ENCODE peak calls at places on chromosomes 7 and 10, in five cellular contexts. B, E, J, N and S are unnamed samples.

GRCh38 chr10:8852546-8852945 is 798.1 kb downstream of the GATA3 start:
- DNase-seq in B (no peak), N (no peak), J (no peak), E (no peak), S (no peak)

GRCh38 chr7:196283-196682 is 3.9 kb downstream of the FAM20C start:
- DNase-seq in J (no peak), B (no peak), E (no peak), N (no peak), S (no peak)

GRCh38 chr7:107398161-107398560 is 71.7 kb upstream of the GPR22 start:
- DNase-seq in J (no peak), B (no peak), N (no peak), E (no peak), S (no peak)

GRCh38 chr7:126460664-126461063 is 792.1 kb downstream of the GRM8 start:
- DNase-seq in J (no peak), E (no peak), B (no peak), N (no peak), S (no peak)

GRCh38 chr10:73894245-73894971 is 16.5 kb upstream of the PLAU start:
- DNase-seq in B (no peak), N (no peak), E (no peak), J (no peak), S (no peak)

GRCh38 chr7:44309271-44310091 is 15.9 kb downstream of the CAMK2B start:
- DNase-seq in J (no peak), N (peak; percentile 53), B (no peak), E (no peak), S (no peak)

GRCh38 chr7:22943997-22944396 is 69.9 kb downstream of the HYCC1 start:
- DNase-seq in B (no peak), J (no peak), N (no peak), E (peak; percentile 24), S (no peak)

GRCh38 chr10:82942572-82943091 is 1067.6 kb downstream of the NRG3 start:
- DNase-seq in J (no peak), N (no peak), B (no peak), E (no peak), S (no peak)

GRCh38 chr10:62893036-62893435 is 76.9 kb upstream of the EGR2 start:
- DNase-seq in N (no peak), E (no peak), B (no peak), J (no peak), S (no peak)

GRCh38 chr7:79452032-79452494 is 1.4 kb downstream of the MAGI2 start:
- DNase-seq in E (peak; percentile 86), B (no peak), J (peak; percentile 86), N (no peak), S (peak; percentile 84)

GRCh38 chr7:14936530-14936929 is 34.0 kb upstream of the DGKB start:
- DNase-seq in N (no peak), E (no peak), J (peak; percentile 6), B (no peak), S (peak; percentile 7)

GRCh38 chr7:40682696-40683095 is 547.9 kb downstream of the SUGCT start:
- DNase-seq in E (no peak), B (no peak), J (no peak), N (no peak), S (no peak)

GRCh38 chr10:132519382-132520146 is 18.0 kb upstream of the INPP5A start:
- DNase-seq in B (no peak), N (no peak), J (peak; percentile 72), E (peak; percentile 47), S (peak; percentile 67)

GRCh38 chr10:97905276-97905675 is 55.6 kb downstream of the GOLGA7B start:
- DNase-seq in J (no peak), E (no peak), N (no peak), B (no peak), S (no peak)

GRCh38 chr7:114085592-114086490 is 167.0 kb upstream of the PPP1R3A start:
- DNase-seq in J (peak; percentile 67), E (peak; percentile 86), N (peak; percentile 97), B (no peak), S (peak; percentile 89)

GRCh38 chr7:94295805-94296204 is 98.9 kb upstream of the COL1A2 start:
- DNase-seq in J (peak; percentile 13), E (no peak), N (no peak), B (no peak), S (no peak)

GRCh38 chr10:119412244-119412750 is 130.2 kb downstream of the RGS10 start:
- DNase-seq in J (peak; percentile 82), N (no peak), B (no peak), E (peak; percentile 86), S (peak; percentile 80)

GRCh38 chr7:157430721-157431120 is 93.9 kb downstream of the DNAJB6 start:
- DNase-seq in N (no peak), E (peak; percentile 12), J (no peak), B (no peak), S (no peak)

GRCh38 chr10:89082086-89082485 is 91.5 kb downstream of the FAS start:
- DNase-seq in E (no peak), N (no peak), J (no peak), B (no peak), S (no peak)

GRCh38 chr7:148975896-148976295 is 52.4 kb downstream of the PDIA4 start:
- DNase-seq in E (no peak), N (no peak), J (no peak), B (no peak), S (no peak)

GRCh38 chr7:111362660-111363059 is 199.6 kb downstream of the IMMP2L start:
- DNase-seq in N (no peak), B (no peak), E (no peak), J (no peak), S (no peak)

GRCh38 chr10:17649836-17650235 is 5.9 kb downstream of the STAM start:
- DNase-seq in J (no peak), N (no peak), B (no peak), E (no peak), S (no peak)

GRCh38 chr10:103125323-103126267 is 67.5 kb downstream of the NT5C2 start:
- DNase-seq in E (no peak), N (no peak), J (no peak), B (no peak), S (no peak)

GRCh38 chr10:78290131-78290750 is 256.6 kb downstream of the RPS24 start:
- DNase-seq in E (no peak), J (no peak), B (no peak), N (no peak), S (no peak)

GRCh38 chr10:131129544-131129943 is 182.0 kb downstream of the TCERG1L start:
- DNase-seq in B (no peak), J (no peak), N (no peak), E (no peak), S (no peak)

GRCh38 chr10:79070091-79070610 is 1.4 kb downstream of the ZMIZ1 start:
- DNase-seq in B (no peak), N (no peak), J (no peak), E (peak; percentile 53), S (peak; percentile 71)

GRCh38 chr10:7186387-7187032 is 224.3 kb downstream of the SFMBT2 start:
- DNase-seq in J (no peak), N (no peak), B (no peak), E (no peak), S (no peak)

GRCh38 chr10:31186225-31187010 is 132.6 kb upstream of the ZEB1 start:
- DNase-seq in J (no peak), N (no peak), E (no peak), B (no peak), S (no peak)

GRCh38 chr7:44046321-44047061 is 2.0 kb downstream of the DBNL start:
- DNase-seq in N (peak; percentile 52), B (peak; percentile 87), E (peak; percentile 59), J (no peak), S (no peak)

GRCh38 chr7:55074008-55074499 is 55.2 kb downstream of the EGFR start:
- DNase-seq in J (no peak), N (peak; percentile 89), E (peak; percentile 72), B (peak; percentile 20), S (peak; percentile 76)

GRCh38 chr7:99422625-99423024 is 13.9 kb downstream of the BUD31 start:
- DNase-seq in N (no peak), J (no peak), E (no peak), B (no peak), S (no peak)

DNA sequence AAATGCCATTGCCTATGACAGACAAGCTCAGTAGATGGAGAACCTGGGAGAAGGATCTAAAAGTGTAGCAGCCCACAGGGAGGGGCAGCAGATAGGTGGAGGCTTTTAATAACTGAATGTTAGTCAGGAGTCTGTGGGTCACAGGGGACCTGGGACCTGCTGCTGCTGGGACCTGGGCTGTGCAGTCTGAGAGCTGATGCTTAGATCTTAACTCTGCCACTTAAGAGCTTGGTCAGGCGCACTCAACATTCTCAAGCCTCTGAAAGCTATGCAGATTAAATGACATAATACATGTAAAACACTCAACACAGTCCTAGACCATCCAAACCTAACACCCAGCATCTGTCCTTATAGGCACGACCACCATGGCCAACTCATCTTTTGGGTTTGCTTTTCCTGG is 321.2 kb downstream of the PLXNA4 start:
- DNase-seq in E (peak; percentile 60), J (no peak), N (no peak), B (no peak), S (no peak)
- H3K4me1 ChIP-seq in E (peaks cover 8% of the 10 kb centered on the region), J (peaks cover 32% of the 10 kb centered on the region), N (no peaks in the 10 kb centered on the region), B (no peaks in the 10 kb centered on the region), S (peaks cover 6% of the 10 kb centered on the region)

GRCh38 chr10:80160361-80161128 is 28.0 kb downstream of the PLAC9 start:
- DNase-seq in N (no peak), J (no peak), E (no peak), B (no peak), S (no peak)

GRCh38 chr10:80158598-80159127 is 26.1 kb downstream of the PLAC9 start:
- DNase-seq in J (peak; percentile 94), E (peak; percentile 72), B (no peak), N (no peak), S (peak; percentile 96)

GRCh38 chr10:80163741-80164341 is 31.3 kb downstream of the PLAC9 start:
- DNase-seq in N (no peak), B (no peak), E (no peak), J (no peak), S (no peak)

GRCh38 chr10:80159166-80159888 is 26.8 kb downstream of the PLAC9 start:
- DNase-seq in N (no peak), E (no peak), B (no peak), J (no peak), S (no peak)

GRCh38 chr10:80161321-80162084 is 29.0 kb downstream of the PLAC9 start:
- DNase-seq in E (no peak), B (peak; percentile 39), N (peak; percentile 15), J (no peak), S (no peak)
- TF ChIP-seq CTCF in E (no peak), B (peak; percentile 67), N (no peak), J (peak; percentile 14), S (peak; percentile 26)

GRCh38 chr10:5543628-5544027 is 18.9 kb downstream of the CALML3 start:
- DNase-seq in B (no peak), J (no peak), N (no peak), E (no peak), S (no peak)
- H3K4me1 ChIP-seq in B (no peaks in the 10 kb centered on the region), J (peaks cover 33% of the 10 kb centered on the region), N (no peaks in the 10 kb centered on the region), E (peaks cover 47% of the 10 kb centered on the region), S (no peaks in the 10 kb centered on the region)

DNA sequence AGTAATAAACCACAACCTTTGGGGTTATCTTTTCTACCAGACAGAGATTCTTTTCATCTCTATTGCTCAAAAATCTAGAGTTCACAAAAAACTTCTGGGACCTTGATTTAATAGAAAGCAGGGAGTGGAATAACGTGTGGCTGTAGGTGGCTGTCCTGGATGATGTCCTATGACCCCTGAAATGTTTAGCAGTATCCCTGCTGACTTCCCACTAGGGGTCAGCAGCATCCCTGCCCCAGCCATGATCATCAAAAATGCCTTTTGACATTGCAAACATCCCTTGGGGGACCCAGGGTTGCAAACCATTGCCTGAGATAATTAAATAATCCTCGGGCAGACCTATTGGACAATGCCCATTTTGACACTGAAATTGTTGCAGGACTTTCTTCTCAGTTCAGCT is 177.1 kb downstream of the USP6NL start:
- DNase-seq in N (no peak), J (no peak), B (peak; percentile 59), E (no peak), S (no peak)
- TF ChIP-seq CTCF in N (peak; percentile 50), J (peak; percentile 25), B (peak; percentile 87), E (no peak), S (no peak)